ENCODE peak calls at places on chromosomes 16 and 17, in four cellular contexts. One of them, this sample, is unnamed.

GRCh38 chr17:82241183-82241925 is 12.5 kb downstream of the SLC16A3 start:
- DNase-seq in HepG2: peak
- DNase-seq in HCT116: no peak
- DNase-seq in K562: no peak
- DNase-seq in this sample: no peak

GRCh38 chr17:42017866-42018200 is 594 bp upstream of the DNAJC7 start:
- DNase-seq in K562: no peak
- DNase-seq in HCT116: no peak
- DNase-seq in HepG2: peak
- DNase-seq in this sample: no peak

GRCh38 chr16:89045181-89045815 is 48.4 kb upstream of the ACSF3 start:
- DNase-seq in HCT116: no peak
- DNase-seq in K562: no peak
- DNase-seq in HepG2: no peak
- DNase-seq in this sample: no peak

GRCh38 chr17:47305302-47305923 is 18.3 kb upstream of the EFCAB13 start:
- DNase-seq in K562: no peak
- DNase-seq in HCT116: no peak
- DNase-seq in HepG2: peak
- DNase-seq in this sample: peak

GRCh38 chr17:83196088-83196765 is 116.8 kb downstream of the METRNL start:
- DNase-seq in HCT116: no peak
- DNase-seq in HepG2: no peak
- DNase-seq in K562: no peak
- DNase-seq in this sample: no peak

GRCh38 chr16:72787130-72787518 is 260.8 kb downstream of the ZFHX3 start:
- DNase-seq in HepG2: no peak
- DNase-seq in HCT116: no peak
- DNase-seq in K562: no peak
- DNase-seq in this sample: no peak

GRCh38 chr17:8670486-8670885 is 40.0 kb upstream of the MYH10 start:
- DNase-seq in K562: no peak
- DNase-seq in HepG2: no peak
- DNase-seq in HCT116: no peak
- DNase-seq in this sample: no peak

GRCh38 chr16:13429411-13429810 is 490.5 kb upstream of the ERCC4 start:
- DNase-seq in HCT116: no peak
- DNase-seq in K562: no peak
- DNase-seq in HepG2: no peak
- DNase-seq in this sample: no peak

GRCh38 chr17:31558748-31559646 is 167.5 kb downstream of the RAB11FIP4 start:
- DNase-seq in HepG2: peak
- DNase-seq in HCT116: peak
- DNase-seq in K562: peak
- DNase-seq in this sample: no peak

GRCh38 chr16:50303041-50303604 is 36.8 kb downstream of the ADCY7 start:
- DNase-seq in HCT116: no peak
- DNase-seq in K562: no peak
- DNase-seq in HepG2: peak
- DNase-seq in this sample: no peak

GRCh38 chr17:61399131-61400057 is at the start of gene TBX2:
- DNase-seq in K562: no peak
- DNase-seq in HCT116: no peak
- DNase-seq in HepG2: peak
- DNase-seq in this sample: no peak

GRCh38 chr16:87957296-87958069 is 6.2 kb downstream of the BANP start:
- DNase-seq in K562: no peak
- DNase-seq in HepG2: no peak
- DNase-seq in HCT116: no peak
- DNase-seq in this sample: no peak

GRCh38 chr17:65095465-65095864 is 38.9 kb upstream of the GNA13 start:
- DNase-seq in HepG2: no peak
- DNase-seq in K562: no peak
- DNase-seq in HCT116: no peak
- DNase-seq in this sample: no peak

GRCh38 chr16:52353249-52353648 is 193.7 kb downstream of the TOX3 start:
- DNase-seq in HepG2: no peak
- DNase-seq in K562: no peak
- DNase-seq in HCT116: no peak
- DNase-seq in this sample: no peak

GRCh38 chr16:870856-871561 is 70.5 kb upstream of the GNG13 start:
- DNase-seq in HCT116: no peak
- DNase-seq in HepG2: no peak
- DNase-seq in K562: no peak
- DNase-seq in this sample: no peak

GRCh38 chr16:88596477-88596876 is 26.3 kb downstream of the ZC3H18 start:
- DNase-seq in K562: no peak
- DNase-seq in HCT116: no peak
- DNase-seq in HepG2: no peak
- DNase-seq in this sample: no peak

GRCh38 chr16:56225013-56225742 is 33.9 kb downstream of the GNAO1 start:
- DNase-seq in K562: no peak
- DNase-seq in HCT116: no peak
- DNase-seq in HepG2: no peak
- DNase-seq in this sample: no peak

GRCh38 chr16:53282328-53282727 is 151.9 kb upstream of the RBL2 start:
- DNase-seq in HCT116: no peak
- DNase-seq in K562: no peak
- DNase-seq in HepG2: no peak
- DNase-seq in this sample: no peak

GRCh38 chr17:10311131-10311530 is 61.7 kb downstream of the MYH13 start:
- DNase-seq in HCT116: no peak
- DNase-seq in HepG2: no peak
- DNase-seq in K562: no peak
- DNase-seq in this sample: no peak

GRCh38 chr16:1263591-1264216 is 7.8 kb downstream of the TPSD1 start:
- DNase-seq in HCT116: no peak
- DNase-seq in K562: no peak
- DNase-seq in HepG2: no peak
- DNase-seq in this sample: no peak

GRCh38 chr17:79812969-79813825 is 16.3 kb upstream of the CBX8 start:
- DNase-seq in HepG2: no peak
- DNase-seq in K562: peak
- DNase-seq in HCT116: no peak
- DNase-seq in this sample: no peak

GRCh38 chr16:27721548-27722265 is 171.8 kb downstream of the KATNIP start:
- DNase-seq in HCT116: no peak
- DNase-seq in K562: no peak
- DNase-seq in HepG2: peak
- DNase-seq in this sample: no peak

GRCh38 chr16:56933828-56934598 is 2.1 kb downstream of the HERPUD1 start:
- DNase-seq in K562: no peak
- DNase-seq in HepG2: no peak
- DNase-seq in HCT116: no peak
- DNase-seq in this sample: no peak

GRCh38 chr16:84593825-84594724 is 23.8 kb downstream of the COTL1 start:
- DNase-seq in HCT116: no peak
- DNase-seq in HepG2: peak
- DNase-seq in K562: peak
- DNase-seq in this sample: no peak

GRCh38 chr17:63694229-63694973 is 5.5 kb downstream of the LIMD2 start:
- DNase-seq in HCT116: no peak
- DNase-seq in HepG2: no peak
- DNase-seq in K562: no peak
- DNase-seq in this sample: no peak

GRCh38 chr17:63694974-63695773 is 4.8 kb downstream of the LIMD2 start:
- DNase-seq in HCT116: no peak
- DNase-seq in K562: no peak
- DNase-seq in HepG2: no peak
- DNase-seq in this sample: no peak

GRCh38 chr17:63697341-63698286 is 2.3 kb downstream of the LIMD2 start:
- DNase-seq in K562: peak
- DNase-seq in HCT116: peak
- DNase-seq in HepG2: peak
- DNase-seq in this sample: no peak

GRCh38 chr17:63696381-63696961 is 3.5 kb downstream of the LIMD2 start:
- DNase-seq in K562: peak
- DNase-seq in HCT116: peak
- DNase-seq in HepG2: peak
- DNase-seq in this sample: no peak

DNA sequence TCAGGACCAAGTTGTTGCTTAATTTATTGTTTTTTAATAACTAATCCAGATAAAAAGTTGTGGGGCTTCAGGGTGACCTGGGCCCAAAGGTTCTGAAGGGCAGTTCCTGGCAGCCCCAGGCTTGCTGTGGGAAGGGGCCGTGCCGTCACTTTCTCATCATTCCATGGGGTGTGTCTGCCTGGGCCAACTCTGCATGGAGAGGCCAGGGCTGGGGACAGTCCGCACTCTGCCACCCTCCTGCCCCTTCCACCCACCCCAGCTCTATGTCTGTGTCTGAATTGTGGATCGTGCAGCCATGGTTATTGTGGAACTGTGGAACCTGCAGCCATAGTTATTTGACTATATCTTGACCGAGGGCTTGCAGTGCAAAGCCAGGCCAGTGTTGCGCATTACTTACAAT is 4.0 kb downstream of the LIMD2 start:
- DNase-seq in HCT116: no peak
- DNase-seq in HepG2: no peak
- DNase-seq in K562: no peak
- DNase-seq in this sample: no peak
- H3K4me3 ChIP-seq in HCT116: no peak
- H3K4me3 ChIP-seq in HepG2: no peak
- H3K4me3 ChIP-seq in K562: no peak
- H3K4me3 ChIP-seq in this sample: no peak

DNA sequence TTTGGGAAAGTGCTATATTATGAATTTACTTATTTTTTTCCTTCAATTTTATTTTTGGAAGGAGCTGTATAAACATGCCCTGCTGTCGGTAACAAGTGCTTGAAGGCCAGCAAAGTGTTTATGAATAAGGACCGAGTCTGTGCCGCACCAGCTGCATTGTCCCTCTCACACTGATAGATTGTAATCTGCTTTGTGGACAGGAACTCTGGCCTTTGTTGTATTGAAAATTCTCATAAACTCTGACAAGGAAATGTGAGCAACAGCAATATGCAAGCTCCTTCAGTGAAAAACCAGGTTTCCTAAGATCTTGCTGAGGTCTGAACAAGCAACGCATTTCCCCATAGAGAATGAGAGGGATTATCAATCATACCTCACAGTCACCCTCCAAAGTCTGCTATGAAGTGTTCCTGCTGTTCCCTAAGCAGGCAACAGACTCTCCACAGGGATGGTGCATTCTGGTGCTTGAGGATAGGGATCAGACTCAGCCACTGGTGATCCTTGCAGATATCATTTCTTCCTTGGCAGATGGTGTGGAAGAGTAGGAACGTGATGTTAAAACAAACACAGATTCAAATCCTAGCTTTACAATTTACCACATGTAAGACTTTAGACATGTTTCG is 109.6 kb downstream of the KCNJ2 start:
- DNase-seq in K562: no peak
- DNase-seq in HepG2: no peak
- DNase-seq in HCT116: no peak
- DNase-seq in this sample: no peak
- TF ChIP-seq TCF7L2 in K562: no peak
- TF ChIP-seq TCF7L2 in HepG2: no peak
- TF ChIP-seq TCF7L2 in HCT116: no peak
- TF ChIP-seq TCF7L2 in this sample: no peak

DNA sequence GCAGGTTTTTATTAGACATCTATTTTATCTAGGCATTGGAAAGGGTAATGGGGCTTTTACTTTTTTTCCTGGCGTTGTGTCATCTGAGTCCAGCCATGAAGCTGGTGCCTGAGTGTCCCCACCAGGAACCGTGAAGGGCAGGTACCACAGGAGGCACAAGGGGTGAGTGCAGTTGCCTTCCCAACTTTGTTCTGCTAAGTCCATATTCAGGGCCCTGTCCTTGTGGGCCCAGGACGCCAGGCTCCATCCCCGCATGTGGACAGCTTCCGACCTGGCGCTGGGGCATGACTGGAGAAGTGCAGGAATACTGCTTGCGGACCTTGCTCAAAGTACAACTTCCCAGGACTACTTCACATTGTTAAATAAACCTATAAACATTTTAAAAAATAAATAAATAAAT is 60.6 kb downstream of the KPNA2 start:
- DNase-seq in K562: no peak
- DNase-seq in HCT116: no peak
- DNase-seq in HepG2: no peak
- DNase-seq in this sample: no peak
- TF ChIP-seq POLR2AphosphoS5 in K562: no peak
- TF ChIP-seq POLR2AphosphoS5 in HCT116: no peak
- TF ChIP-seq POLR2AphosphoS5 in HepG2: no peak
- TF ChIP-seq POLR2AphosphoS5 in this sample: no peak

DNA sequence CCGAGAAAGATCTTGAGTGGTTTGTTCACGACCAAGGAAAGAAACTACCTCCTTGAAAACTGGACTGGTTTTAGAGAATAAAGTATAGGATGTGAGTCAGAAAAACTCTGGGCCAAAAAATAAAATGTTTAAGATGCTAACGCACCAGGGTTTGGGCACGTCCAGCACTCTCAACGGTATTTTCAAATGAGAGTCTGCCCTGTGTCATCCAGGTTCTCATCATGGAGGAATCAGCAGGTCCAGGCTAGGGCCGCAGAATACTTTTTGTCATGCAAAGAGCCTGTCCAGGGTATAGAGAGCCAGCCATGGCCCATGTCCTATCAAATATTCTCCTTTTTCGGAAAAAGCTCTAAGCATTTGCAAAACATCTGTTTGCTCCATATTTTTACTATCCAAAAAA is 2.4 kb downstream of the NXN start:
- DNase-seq in K562: no peak
- DNase-seq in HepG2: no peak
- DNase-seq in HCT116: no peak
- DNase-seq in this sample: no peak
- H3K4me3 ChIP-seq in K562: no peak
- H3K4me3 ChIP-seq in HepG2: no peak
- H3K4me3 ChIP-seq in HCT116: no peak
- H3K4me3 ChIP-seq in this sample: peak

DNA sequence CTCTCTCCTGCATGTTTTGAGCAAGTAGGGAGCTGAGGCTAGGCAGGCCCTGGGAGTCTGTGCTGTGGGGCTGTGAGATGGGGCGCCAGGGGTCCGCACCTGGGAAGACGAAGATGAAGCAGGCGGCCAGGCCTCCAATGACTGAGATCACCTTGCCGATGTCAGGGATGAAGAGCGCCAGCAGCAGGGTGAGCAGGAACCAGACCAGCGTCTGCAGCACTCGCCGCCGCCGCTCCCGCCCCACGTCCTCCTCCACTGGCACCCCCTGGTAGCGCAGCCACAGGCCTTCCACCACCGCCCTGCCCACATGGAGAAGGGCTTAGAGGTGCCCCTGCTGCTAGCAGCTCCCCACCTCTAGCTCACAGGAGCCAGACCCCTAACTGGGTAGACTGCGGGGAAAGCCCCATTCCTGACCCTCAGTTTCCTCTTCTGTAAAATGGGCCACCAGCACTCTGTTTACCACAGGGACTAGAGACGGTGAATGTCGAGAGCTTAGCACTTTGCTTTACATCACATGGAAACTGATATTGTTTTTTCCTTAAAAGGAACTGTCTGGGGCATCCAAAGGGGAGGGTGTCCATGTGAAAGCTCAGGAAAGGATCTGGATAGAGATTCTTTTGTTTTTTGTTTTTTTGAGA is 13.5 kb downstream of the SLC38A7 start:
- DNase-seq in HCT116: no peak
- DNase-seq in K562: peak
- DNase-seq in HepG2: no peak
- DNase-seq in this sample: no peak
- TF ChIP-seq TCF7L2 in HCT116: no peak
- TF ChIP-seq TCF7L2 in K562: no peak
- TF ChIP-seq TCF7L2 in HepG2: no peak
- TF ChIP-seq TCF7L2 in this sample: no peak

GRCh38 chr16:68265078-68265925 is 976 bp downstream of the SLC7A6 start:
- DNase-seq in K562: peak
- DNase-seq in HepG2: peak
- DNase-seq in HCT116: peak
- DNase-seq in this sample: no peak
- TF ChIP-seq POLR2AphosphoS5 in K562: no peak
- TF ChIP-seq POLR2AphosphoS5 in HepG2: peak
- TF ChIP-seq POLR2AphosphoS5 in HCT116: peak
- TF ChIP-seq POLR2AphosphoS5 in this sample: no peak